ENCODE peak calls at places on chromosomes 2 and 18, in nine cellular contexts. I, P, R, H, O, E, Y, Z and B are unnamed samples.
A peak's percentile ranks its signal among the peaks of the same experiment; 100 is the strongest.

GRCh38 chr2:148013879-148014278 is 6.7 kb downstream of the ORC4 start:
- DNase-seq in Z (no peak), H (no peak), R (no peak), E (no peak), Y (no peak), P (no peak), I (no peak), O (no peak), B (no peak)

GRCh38 chr2:143802242-143802641 is 673.0 kb downstream of the ARHGAP15 start:
- DNase-seq in P (no peak), Y (no peak), E (no peak), O (no peak), I (peak; percentile 22), R (no peak), H (no peak), Z (peak; percentile 54), B (no peak)

GRCh38 chr2:231198291-231199173 is at the start of gene ARMC9:
- DNase-seq in H (peak; percentile 83), O (peak; percentile 72), P (peak; percentile 69), R (peak; percentile 71), I (peak; percentile 85), E (no peak), Z (no peak), Y (peak; percentile 82), B (peak; percentile 36)

GRCh38 chr2:235723811-235724465 is 230.1 kb downstream of the AGAP1 start:
- DNase-seq in P (no peak), E (no peak), I (no peak), R (no peak), Z (no peak), Y (no peak), H (no peak), O (no peak), B (no peak)

GRCh38 chr2:216286616-216287231 is 85.6 kb downstream of the MARCHF4 start:
- DNase-seq in E (no peak), Y (no peak), R (no peak), Z (no peak), H (no peak), I (no peak), P (no peak), O (no peak), B (no peak)

GRCh38 chr2:230748087-230748486 is 35.4 kb downstream of the CAB39 start:
- DNase-seq in E (no peak), P (no peak), Y (no peak), I (no peak), Z (no peak), R (no peak), H (no peak), O (no peak), B (no peak)

GRCh38 chr2:70992945-70993688 is 1.6 kb downstream of the TEX261 start:
- DNase-seq in O (no peak), Z (no peak), E (no peak), Y (no peak), I (no peak), R (no peak), H (peak; percentile 56), P (no peak), B (no peak)

GRCh38 chr2:183113630-183114029 is 10.6 kb upstream of the NUP35 start:
- DNase-seq in I (no peak), Y (no peak), E (no peak), Z (no peak), O (no peak), P (no peak), H (no peak), R (no peak), B (no peak)

GRCh38 chr2:47809903-47810302 is 27.0 kb downstream of the MSH6 start:
- DNase-seq in R (no peak), E (no peak), O (no peak), I (no peak), Z (no peak), Y (no peak), H (no peak), P (no peak), B (no peak)

GRCh38 chr2:100670232-100670631 is 107.4 kb downstream of the PDCL3 start:
- DNase-seq in P (no peak), Y (no peak), Z (no peak), I (no peak), R (no peak), H (no peak), E (no peak), O (no peak), B (no peak)

GRCh38 chr2:129801575-129801974 is 177.9 kb upstream of the RAB6C start:
- DNase-seq in R (no peak), H (no peak), O (no peak), Z (no peak), E (no peak), Y (no peak), I (no peak), P (no peak), B (no peak)

GRCh38 chr2:111031546-111032484 is 88.9 kb upstream of the BCL2L11 start:
- DNase-seq in I (no peak), E (no peak), Z (no peak), P (no peak), H (peak; percentile 33), O (no peak), R (no peak), Y (no peak), B (no peak)

GRCh38 chr2:642431-642815 is 34.8 kb downstream of the TMEM18 start:
- DNase-seq in O (no peak), Z (no peak), Y (no peak), P (no peak), R (no peak), H (no peak), I (no peak), E (no peak), B (no peak)

GRCh38 chr2:125471963-125472362 is 1184.0 kb upstream of the GYPC start:
- DNase-seq in Z (peak; percentile 10), E (no peak), H (no peak), I (peak; percentile 50), Y (peak; percentile 1), P (peak; percentile 53), R (peak; percentile 2), O (no peak), B (no peak)

DNA sequence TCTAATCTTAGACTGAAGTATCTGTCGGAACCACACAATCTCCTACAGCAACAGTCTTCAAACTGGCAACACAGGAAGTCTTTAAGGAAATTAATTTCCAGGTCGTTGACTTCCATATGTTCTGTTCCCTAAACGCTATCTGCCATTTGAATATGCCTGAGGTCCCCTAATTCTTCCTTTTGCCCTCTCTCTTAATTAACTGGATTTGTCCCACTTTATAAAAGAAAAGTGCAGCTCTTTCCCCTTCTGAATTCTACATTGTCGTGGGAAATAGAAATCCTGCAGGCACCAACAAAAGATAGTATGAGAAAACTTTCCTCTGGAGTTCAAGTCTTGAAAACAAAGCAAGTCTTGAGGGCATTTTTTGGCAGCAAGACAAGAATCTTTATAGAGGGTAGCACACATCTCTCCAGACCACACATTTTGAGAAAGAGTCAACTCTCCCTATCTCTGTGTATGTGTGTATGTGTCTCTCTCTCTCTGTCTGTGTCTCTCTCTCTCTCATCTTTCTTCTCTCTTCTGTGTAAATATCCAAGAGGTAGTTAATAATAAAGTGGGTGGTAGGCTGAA is 879.8 kb downstream of the SOCS6 start:
- DNase-seq in E (no peak), P (no peak), I (no peak), Z (no peak), H (no peak), R (no peak), Y (peak; percentile 76), O (no peak), B (no peak)
- TF ChIP-seq CTCF in E (no peak), P (no peak), I (no peak), Z (no peak), H (no peak), R (no peak), Y (no peak), O (no peak), B (no peak)

GRCh38 chr2:114027437-114027836 is 137.5 kb downstream of the ACTR3 start:
- DNase-seq in Z (no peak), E (no peak), P (no peak), H (no peak), Y (no peak), O (no peak), R (no peak), I (no peak), B (no peak)

GRCh38 chr2:114020668-114021067 is 130.8 kb downstream of the ACTR3 start:
- DNase-seq in H (no peak), Z (no peak), E (no peak), I (no peak), Y (no peak), R (no peak), P (no peak), O (no peak), B (no peak)

GRCh38 chr2:114025030-114025429 is 135.1 kb downstream of the ACTR3 start:
- DNase-seq in H (no peak), P (peak; percentile 48), I (no peak), Y (no peak), O (no peak), E (no peak), R (no peak), Z (no peak), B (no peak)

GRCh38 chr2:114022360-114023085 is 132.6 kb downstream of the ACTR3 start:
- DNase-seq in H (no peak), I (no peak), O (no peak), R (no peak), Z (peak; percentile 55), E (peak; percentile 25), Y (no peak), P (no peak), B (no peak)
- TF ChIP-seq CTCF in H (no peak), I (no peak), O (no peak), R (no peak), Z (no peak), E (no peak), Y (no peak), P (no peak), B (no peak)

GRCh38 chr2:198322275-198322674 is 517.9 kb downstream of the PLCL1 start:
- DNase-seq in I (no peak), E (no peak), Z (no peak), P (no peak), H (no peak), R (no peak), O (no peak), Y (peak; percentile 19), B (no peak)
- TF ChIP-seq CTCF in I (no peak), E (no peak), Z (peak; percentile 24), P (no peak), H (no peak), R (no peak), O (no peak), Y (peak; percentile 46), B (peak; percentile 32)

DNA sequence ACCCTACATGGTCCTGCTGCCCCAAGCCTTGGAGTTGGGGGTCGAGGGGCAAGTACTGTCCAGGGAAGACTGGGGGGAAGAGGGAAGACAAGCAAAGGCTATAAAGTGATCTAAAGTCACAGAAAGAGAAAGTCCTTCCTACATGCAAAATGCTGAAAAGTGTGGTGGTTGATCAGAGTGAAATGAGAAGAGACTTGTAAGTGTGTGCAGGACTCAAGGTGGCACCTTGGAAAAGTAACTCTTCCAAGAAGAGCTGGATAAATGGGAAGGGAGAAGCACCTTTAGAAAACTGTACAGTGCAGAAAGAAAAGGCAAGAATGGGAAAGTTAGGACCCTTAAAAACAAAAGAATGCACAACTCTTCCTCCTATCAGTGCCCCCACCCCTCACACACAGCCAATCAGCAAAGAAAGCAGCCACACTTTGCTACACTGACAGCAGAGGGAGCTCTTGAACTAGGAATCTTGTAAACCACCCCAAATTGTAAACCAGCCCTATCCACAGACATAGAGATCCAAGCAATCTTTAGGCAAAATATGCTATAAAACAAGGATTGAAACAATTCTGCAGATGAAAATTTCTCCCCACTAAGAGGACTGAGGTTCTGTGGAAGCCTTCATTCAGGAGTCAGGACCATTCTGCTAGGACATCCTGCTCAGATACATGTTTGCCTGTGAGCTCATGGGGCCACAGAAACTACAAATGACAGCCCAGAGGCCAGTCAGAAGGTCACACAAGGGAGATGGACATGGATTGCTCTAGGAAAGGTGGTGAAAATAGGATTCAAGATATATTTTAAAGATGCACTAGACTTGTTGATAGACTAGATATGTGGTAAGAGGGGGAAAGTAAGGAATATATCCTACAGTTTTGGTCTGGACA is 146.4 kb downstream of the FTCDNL1 start:
- DNase-seq in P (peak; percentile 38), Y (peak; percentile 54), Z (no peak), H (no peak), R (peak; percentile 40), I (peak; percentile 45), E (peak; percentile 8), O (no peak), B (no peak)
- TF ChIP-seq CTCF in P (peak; percentile 70), Y (peak; percentile 76), Z (peak; percentile 60), H (peak; percentile 12), R (peak; percentile 78), I (peak; percentile 54), E (peak; percentile 71), O (no peak), B (peak; percentile 65)